ENCODE peak calls at places on chromosome 1, in four cellular contexts. M is K562, F is SK-N-SH, J is HepG2. D is an unnamed sample.

GRCh38 chr1:54016343-54017282 is 1.4 kb downstream of the LDLRAD1 start:
- DNase-seq in J (peak), F (peak), M (no peak), D (peak)

GRCh38 chr1:205543351-205544305 is 39.2 kb downstream of the CDK18 start:
- DNase-seq in F (peak), M (peak), J (peak), D (no peak)

GRCh38 chr1:48450505-48450904 is 21.5 kb downstream of the SPATA6 start:
- DNase-seq in M (no peak), J (no peak), F (no peak), D (no peak)

GRCh38 chr1:210438928-210439841 is 110.5 kb downstream of the HHAT start:
- DNase-seq in F (no peak), J (no peak), M (no peak), D (no peak)

GRCh38 chr1:70205076-70205436 is 323 bp downstream of the LRRC40 start:
- DNase-seq in M (no peak), J (no peak), F (no peak), D (no peak)

GRCh38 chr1:59686170-59686569 is 128.6 kb upstream of the HOOK1 start:
- DNase-seq in F (no peak), J (no peak), M (no peak), D (no peak)

GRCh38 chr1:7669559-7670208 is 101.4 kb upstream of the VAMP3 start:
- DNase-seq in F (peak), J (peak), M (peak), D (peak)

GRCh38 chr1:242242983-242243382 is 244.1 kb upstream of the MAP1LC3C start:
- DNase-seq in F (no peak), M (no peak), J (no peak), D (no peak)

GRCh38 chr1:79259390-79260336 is 253.1 kb upstream of the ADGRL4 start:
- DNase-seq in M (no peak), J (no peak), F (peak), D (no peak)

GRCh38 chr1:43836267-43836951 is 97.2 kb upstream of the ARTN start:
- DNase-seq in F (peak), J (peak), M (peak), D (no peak)

GRCh38 chr1:85992756-85993155 is 163.8 kb downstream of the COL24A1 start:
- DNase-seq in J (no peak), F (no peak), M (no peak), D (no peak)

GRCh38 chr1:152228831-152229230 is 4.8 kb upstream of the HRNR start:
- DNase-seq in J (no peak), M (no peak), F (no peak), D (no peak)

GRCh38 chr1:21836010-21836409 is 23.9 kb downstream of the LDLRAD2 start:
- DNase-seq in J (no peak), F (no peak), M (no peak), D (no peak)

GRCh38 chr1:78722521-78722920 is 72.9 kb downstream of the IFI44 start:
- DNase-seq in F (no peak), J (no peak), M (no peak), D (no peak)

GRCh38 chr1:18091660-18092446 is 15.7 kb upstream of the IGSF21 start:
- DNase-seq in J (no peak), F (no peak), M (no peak), D (no peak)

GRCh38 chr1:17494114-17494729 is 45.3 kb upstream of the ARHGEF10L start:
- DNase-seq in M (peak), F (peak), J (peak), D (peak)

GRCh38 chr1:220511785-220512184 is 16.2 kb upstream of the MARK1 start:
- DNase-seq in J (peak), F (no peak), M (no peak), D (no peak)

GRCh38 chr1:26285366-26286063 is 5.6 kb downstream of the SH3BGRL3 start:
- DNase-seq in M (peak), F (peak), J (peak), D (peak)

GRCh38 chr1:43537423-43538142 is 6.9 kb downstream of the PTPRF start:
- DNase-seq in J (no peak), M (no peak), F (no peak), D (no peak)

GRCh38 chr1:16189921-16190499 is 22.4 kb downstream of the ARHGEF19 start:
- DNase-seq in J (no peak), M (no peak), F (peak), D (no peak)

GRCh38 chr1:54794401-54795099 is 6.6 kb downstream of the TTC22 start:
- DNase-seq in M (no peak), F (no peak), J (peak), D (no peak)

GRCh38 chr1:115317101-115318012 is 20.7 kb downstream of the NGF start:
- DNase-seq in J (no peak), F (peak), M (no peak), D (no peak)

GRCh38 chr1:30905898-30906620 is 2.5 kb downstream of the SDC3 start:
- DNase-seq in M (no peak), J (no peak), F (no peak), D (no peak)

GRCh38 chr1:228087771-228088251 is 5.3 kb downstream of the ARF1 start:
- DNase-seq in J (no peak), M (no peak), F (no peak), D (no peak)

GRCh38 chr1:41486892-41487728 is 2.6 kb upstream of the EDN2 start:
- DNase-seq in M (no peak), J (no peak), F (no peak), D (no peak)

GRCh38 chr1:31376374-31377134 is 3.7 kb upstream of the FABP3 start:
- DNase-seq in F (peak), J (peak), M (peak), D (no peak)

GRCh38 chr1:101200513-101200912 is 36.3 kb upstream of the S1PR1 start:
- DNase-seq in M (no peak), J (no peak), F (no peak), D (peak)

GRCh38 chr1:20366766-20367602 is 76.3 kb downstream of the VWA5B1 start:
- DNase-seq in M (peak), J (peak), F (peak), D (no peak)

GRCh38 chr1:114130846-114131525 is 22.7 kb downstream of the SYT6 start:
- DNase-seq in M (no peak), F (no peak), J (no peak), D (no peak)

GRCh38 chr1:54404263-54404662 is 1.9 kb downstream of the SSBP3 start:
- DNase-seq in M (no peak), J (no peak), F (no peak), D (no peak)

GRCh38 chr1:100883963-100884362 is 10.7 kb downstream of the EXTL2 start:
- DNase-seq in M (peak), J (peak), F (no peak), D (no peak)

GRCh38 chr1:111515291-111516007 is 12.0 kb upstream of the ADORA3 start:
- DNase-seq in M (no peak), J (no peak), F (peak), D (no peak)

GRCh38 chr1:203631946-203632345 is 5.3 kb downstream of the ATP2B4 start:
- DNase-seq in M (no peak), J (no peak), F (no peak), D (no peak)

GRCh38 chr1:66831529-66832239 is 30.6 kb upstream of the INSL5 start:
- DNase-seq in F (no peak), M (no peak), J (no peak), D (no peak)

GRCh38 chr1:24861821-24862727 is 68.0 kb downstream of the RUNX3 start:
- DNase-seq in F (no peak), M (no peak), J (no peak), D (no peak)

GRCh38 chr1:2953688-2954285 is 67.5 kb upstream of the ACTRT2 start:
- DNase-seq in J (no peak), M (no peak), F (no peak), D (no peak)

DNA sequence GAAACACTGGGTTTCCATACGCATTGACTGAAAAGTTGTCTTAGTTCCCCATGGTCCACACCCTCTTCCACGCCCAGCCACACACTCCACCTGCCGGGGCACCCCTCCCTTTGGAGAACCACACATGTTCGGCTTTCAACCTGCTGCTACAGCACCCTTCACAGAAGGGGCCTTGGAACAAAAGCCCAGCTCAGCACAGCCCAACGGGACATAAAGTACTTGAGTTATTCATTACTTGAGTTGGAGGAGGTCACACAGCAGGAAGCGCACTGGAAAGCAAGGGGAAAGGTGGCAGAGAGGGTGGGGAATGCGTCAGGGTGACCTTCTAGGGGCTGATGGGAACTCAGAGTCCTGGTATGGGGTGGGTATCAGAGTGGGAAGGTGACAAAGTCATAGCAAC is 3.0 kb upstream of the ATP1B1 start:
- DNase-seq in F (no peak), J (no peak), M (no peak), D (no peak)
- TF ChIP-seq ELF1 in F (no peak), J (no peak), M (no peak), D (no peak)

DNA sequence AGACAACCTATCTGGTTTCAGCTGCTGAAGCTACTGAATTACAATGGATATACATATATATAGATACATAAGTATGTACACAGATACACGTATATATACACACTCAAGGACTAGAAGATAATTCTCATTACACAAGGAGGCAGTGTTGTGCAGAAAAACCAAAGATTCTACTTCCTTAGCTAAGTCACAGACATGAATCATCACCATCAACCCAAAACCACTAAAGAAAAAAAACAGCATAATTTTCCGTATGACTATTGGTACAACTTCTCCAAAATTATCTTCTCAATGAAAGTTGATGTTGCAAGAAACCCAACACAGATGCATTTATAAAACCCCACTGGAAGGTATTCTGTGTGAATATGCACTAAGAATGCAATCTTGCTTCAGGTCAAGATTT is 36.8 kb upstream of the RPF1 start:
- DNase-seq in J (peak), F (peak), M (peak), D (peak)
- TF ChIP-seq ELF1 in J (no peak), F (no peak), M (peak), D (peak)

GRCh38 chr1:201384406-201384782 is 6.9 kb upstream of the TNNT2 start:
- DNase-seq in F (no peak), M (no peak), J (no peak), D (no peak)
- TF ChIP-seq ELF1 in F (no peak), M (no peak), J (no peak), D (no peak)

GRCh38 chr1:68111804-68112436 is 61.5 kb upstream of the DIRAS3 start:
- DNase-seq in J (no peak), M (peak), F (peak), D (peak)
- TF ChIP-seq ELF1 in J (no peak), M (no peak), F (no peak), D (no peak)

DNA sequence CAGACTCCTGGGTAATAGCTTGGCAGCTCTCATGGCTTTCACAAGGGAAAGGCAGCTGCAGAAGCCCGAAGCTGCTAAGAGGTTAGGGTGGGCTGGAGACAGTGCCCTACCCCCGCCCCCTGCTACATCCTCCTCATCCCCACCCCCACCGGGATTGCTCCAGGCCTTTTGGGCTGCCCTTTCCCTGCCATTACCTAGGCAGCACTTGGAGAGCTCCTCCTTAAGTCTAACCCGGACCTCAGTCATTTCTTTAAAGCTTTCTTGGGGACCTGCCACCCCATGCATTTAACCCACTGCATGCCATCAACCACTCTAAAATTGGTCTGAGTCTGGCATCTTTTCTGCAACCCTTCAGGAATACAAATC is 3.8 kb downstream of the ACKR1 start:
- DNase-seq in M (no peak), J (no peak), F (no peak), D (no peak)
- TF ChIP-seq ELF1 in M (no peak), J (no peak), F (no peak), D (no peak)